ENCODE peak calls at places on chromosomes 1 and 21, in seven cellular contexts. A is breast epithelium; H is IMR-90; C is cardiac fibroblast; Z is CD8-positive, alpha-beta T cell; O is lower lobe of right lung; N is heart left ventricle. Q is an unnamed sample.
A peak's percentile ranks its signal among the peaks of the same experiment; 100 is the strongest.

GRCh38 chr21:46093668-46094400 is 4.1 kb upstream of the COL6A2 start:
- DNase-seq in A (no peak), H (no peak), C (no peak), Z (peak; percentile 53), O (no peak), N (no peak), Q (no peak)

GRCh38 chr21:43884861-43885370 is 19.9 kb downstream of the AGPAT3 start:
- DNase-seq in A (no peak), H (no peak), C (no peak), Z (no peak), O (no peak), N (no peak), Q (peak; percentile 20)

GRCh38 chr1:20486457-20487235 is 636 bp upstream of the CAMK2N1 start:
- DNase-seq in A (peak; percentile 86), H (peak; percentile 61), C (peak; percentile 81), Z (no peak), O (peak; percentile 66), N (peak; percentile 82), Q (no peak)

GRCh38 chr1:93079685-93080141 is 630 bp downstream of the MTF2 start:
- DNase-seq in A (peak; percentile 54), H (no peak), C (no peak), Z (no peak), O (peak; percentile 51), N (peak; percentile 16), Q (no peak)

GRCh38 chr1:228902781-228903572 is 167.7 kb downstream of the RHOU start:
- DNase-seq in A (peak; percentile 90), H (peak; percentile 99), C (peak; percentile 99), Z (no peak), O (peak; percentile 53), N (peak; percentile 62), Q (peak; percentile 97)

GRCh38 chr21:34202553-34203332 is 129.4 kb downstream of the MRPS6 start:
- DNase-seq in A (no peak), H (no peak), C (peak; percentile 32), Z (no peak), O (peak; percentile 68), N (no peak), Q (peak; percentile 40)

GRCh38 chr1:175842545-175842944 is 99.2 kb upstream of the TNR start:
- DNase-seq in A (no peak), H (no peak), C (no peak), Z (no peak), O (no peak), N (no peak), Q (no peak)

GRCh38 chr1:6891781-6892579 is 106.7 kb downstream of the CAMTA1 start:
- DNase-seq in A (no peak), H (no peak), C (no peak), Z (no peak), O (no peak), N (no peak), Q (peak; percentile 64)

GRCh38 chr1:184563308-184563707 is 176.5 kb downstream of the C1orf21 start:
- DNase-seq in A (no peak), H (peak; percentile 40), C (peak; percentile 65), Z (no peak), O (no peak), N (no peak), Q (peak; percentile 66)

GRCh38 chr1:185733818-185734709 is at the start of gene HMCN1:
- DNase-seq in A (peak; percentile 59), H (peak; percentile 65), C (peak; percentile 82), Z (no peak), O (peak; percentile 63), N (peak; percentile 84), Q (peak; percentile 32)

GRCh38 chr1:8571200-8571984 is 246.0 kb downstream of the RERE start:
- DNase-seq in A (no peak), H (peak; percentile 69), C (peak; percentile 76), Z (no peak), O (no peak), N (no peak), Q (peak; percentile 75)

GRCh38 chr1:198676253-198676652 is 37.4 kb downstream of the PTPRC start:
- DNase-seq in A (no peak), H (no peak), C (no peak), Z (no peak), O (no peak), N (no peak), Q (no peak)
- H3K4me3 ChIP-seq in A (no peak overlapping the region), H (no peak overlapping the region), C (no peak overlapping the region), Z (peak overlapping the region; percentile 0), O (no peak overlapping the region), N (no peak overlapping the region), Q (no peak overlapping the region)

DNA sequence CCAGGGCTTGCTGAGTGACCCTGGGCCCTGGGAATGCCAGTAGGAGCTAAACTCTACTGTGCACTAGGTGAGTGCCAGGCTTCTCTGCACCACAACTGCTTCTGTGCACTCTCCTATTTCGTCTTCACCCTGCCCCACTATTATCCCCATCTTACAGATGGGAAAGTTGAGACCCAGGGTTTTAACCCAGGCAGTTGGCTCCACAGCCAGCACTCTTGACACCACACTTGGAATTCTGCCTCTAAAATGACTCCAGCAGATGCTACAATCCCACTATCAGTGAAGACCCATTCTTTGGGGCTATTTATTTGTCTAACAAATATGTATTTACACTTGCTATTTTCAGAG is 56.1 kb downstream of the FOXO6 start:
- DNase-seq in A (no peak), H (no peak), C (no peak), Z (no peak), O (no peak), N (no peak), Q (no peak)
- TF ChIP-seq CTCF in A (no peak), H (no peak), C (no peak), Z (no peak), O (no peak), N (no peak), Q (no peak)

GRCh38 chr1:108190001-108190634 is 10.0 kb downstream of the SLC25A24 start:
- DNase-seq in A (no peak), H (no peak), C (no peak), Z (no peak), O (no peak), N (no peak), Q (no peak)
- H3K4me3 ChIP-seq in A (no peak overlapping the region), H (no peak overlapping the region), C (no peak overlapping the region), Z (no peak overlapping the region), O (no peak overlapping the region), N (no peak overlapping the region), Q (no peak overlapping the region)

GRCh38 chr1:108121361-108122143 is 78.6 kb downstream of the SLC25A24 start:
- DNase-seq in A (no peak), H (peak; percentile 9), C (peak; percentile 19), Z (no peak), O (no peak), N (peak; percentile 42), Q (no peak)
- TF ChIP-seq CTCF in A (no peak), H (peak; percentile 9), C (peak; percentile 17), Z (no peak), O (no peak), N (peak; percentile 11), Q (no peak)

DNA sequence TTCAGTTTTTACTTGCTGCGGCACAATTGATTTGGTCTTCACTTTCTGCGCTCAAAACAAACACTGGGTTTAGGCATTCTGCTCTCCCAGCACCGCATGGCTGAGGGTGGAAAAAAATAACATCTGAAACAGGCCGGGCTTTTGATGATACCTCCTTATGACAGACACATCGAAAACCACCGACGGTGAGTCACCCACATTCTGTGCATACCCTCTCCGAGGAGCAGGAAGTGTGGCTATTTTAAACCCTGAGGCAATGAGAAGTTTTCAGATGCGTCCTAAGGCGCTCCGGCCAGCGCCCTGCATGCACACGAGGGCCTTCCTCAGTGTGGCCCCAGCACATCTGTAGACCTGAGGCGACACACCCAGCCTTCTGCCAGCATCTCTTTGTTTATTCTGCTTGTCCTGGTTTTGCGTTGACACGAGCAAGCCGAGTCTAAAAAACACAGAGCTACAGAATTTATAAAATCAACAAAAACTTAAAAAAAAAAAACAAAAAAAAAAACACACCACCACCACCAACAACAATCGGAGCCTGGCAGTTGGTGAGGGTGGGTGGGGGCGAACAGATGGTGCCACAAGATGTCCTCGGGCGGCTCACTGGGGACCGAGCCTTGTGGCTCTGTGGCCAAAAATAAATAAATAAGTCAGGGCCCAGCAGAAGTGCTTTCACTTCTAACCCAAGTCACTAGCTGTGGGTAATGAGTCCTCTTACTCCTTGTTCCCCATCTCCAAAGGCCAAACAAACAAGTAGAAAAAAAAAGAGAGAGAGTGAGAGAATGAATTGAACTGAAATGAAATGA is 162.6 kb upstream of the IRF2BP2 start:
- DNase-seq in A (peak; percentile 58), H (peak; percentile 99), C (peak; percentile 97), Z (peak; percentile 85), O (peak; percentile 80), N (peak; percentile 61), Q (peak; percentile 99)
- H3K4me3 ChIP-seq in A (no peak overlapping the region), H (no peak overlapping the region), C (no peak overlapping the region), Z (no peak overlapping the region), O (peak overlapping the region; percentile 15), N (no peak overlapping the region), Q (no peak overlapping the region)

DNA sequence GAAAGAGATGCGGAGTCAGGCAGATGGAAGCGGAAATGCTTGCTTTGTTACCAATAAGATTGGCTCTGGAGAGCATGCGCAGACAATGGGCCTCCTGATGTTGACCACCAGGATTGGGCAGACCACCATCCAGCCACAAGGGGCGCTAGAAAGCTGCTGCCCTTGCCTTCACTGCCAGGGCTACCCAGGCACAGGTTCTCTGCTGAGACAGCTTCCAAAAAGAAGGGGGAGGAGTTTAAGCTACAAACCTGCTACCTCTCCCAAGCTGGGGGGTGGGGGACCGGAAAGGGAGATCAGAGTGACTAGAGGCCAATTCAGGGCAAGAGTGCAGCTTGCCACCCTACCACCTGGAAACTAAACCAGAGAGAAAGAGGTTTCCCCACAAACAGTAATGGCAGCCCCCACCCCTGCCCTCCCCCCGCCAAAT is 369.7 kb downstream of the RRAGC start:
- DNase-seq in A (no peak), H (peak; percentile 2), C (peak; percentile 1), Z (peak; percentile 62), O (no peak), N (no peak), Q (peak; percentile 13)
- TF ChIP-seq CTCF in A (no peak), H (peak; percentile 35), C (peak; percentile 26), Z (peak; percentile 53), O (peak; percentile 46), N (no peak), Q (peak; percentile 60)

Q was measured in choroid plexus epithelial cell.